ENCODE peak calls at places on chromosomes 16 and 17, in five cellular contexts. One of them, this sample, is unnamed.

GRCh38 chr16:4207683-4208528 is 34.0 kb downstream of the SRL start:
- DNase-seq in body of pancreas: no peak
- DNase-seq in DND-41: no peak
- DNase-seq in stomach: no peak
- DNase-seq in heart right ventricle: no peak
- DNase-seq in this sample: no peak

GRCh38 chr16:27315333-27316037 is 1.7 kb downstream of the IL4R start:
- DNase-seq in body of pancreas: peak
- DNase-seq in DND-41: peak
- DNase-seq in stomach: peak
- DNase-seq in heart right ventricle: peak
- DNase-seq in this sample: peak

GRCh38 chr17:57557793-57558681 is 187.1 kb downstream of the CCDC182 start:
- DNase-seq in DND-41: no peak
- DNase-seq in stomach: no peak
- DNase-seq in heart right ventricle: no peak
- DNase-seq in body of pancreas: no peak
- DNase-seq in this sample: no peak

GRCh38 chr17:82889496-82890338 is 49.9 kb upstream of the ZNF750 start:
- DNase-seq in stomach: peak
- DNase-seq in DND-41: no peak
- DNase-seq in body of pancreas: peak
- DNase-seq in heart right ventricle: no peak
- DNase-seq in this sample: no peak

GRCh38 chr17:53353919-53354351 is 468.8 kb upstream of the KIF2B start:
- DNase-seq in body of pancreas: peak
- DNase-seq in DND-41: no peak
- DNase-seq in stomach: peak
- DNase-seq in heart right ventricle: peak
- DNase-seq in this sample: no peak

GRCh38 chr17:64028874-64029464 is 8.5 kb upstream of the ICAM2 start:
- DNase-seq in body of pancreas: peak
- DNase-seq in DND-41: peak
- DNase-seq in stomach: peak
- DNase-seq in heart right ventricle: peak
- DNase-seq in this sample: peak

GRCh38 chr17:73952498-73953205 is 250.8 kb upstream of the RPL38 start:
- DNase-seq in body of pancreas: peak
- DNase-seq in heart right ventricle: peak
- DNase-seq in DND-41: no peak
- DNase-seq in stomach: peak
- DNase-seq in this sample: peak

GRCh38 chr17:40063034-40063765 is 435 bp downstream of the THRA start:
- DNase-seq in heart right ventricle: no peak
- DNase-seq in DND-41: peak
- DNase-seq in body of pancreas: peak
- DNase-seq in stomach: peak
- DNase-seq in this sample: no peak

GRCh38 chr16:70270176-70270575 is 18.4 kb upstream of the EXOSC6 start:
- DNase-seq in DND-41: no peak
- DNase-seq in stomach: no peak
- DNase-seq in body of pancreas: no peak
- DNase-seq in heart right ventricle: no peak
- DNase-seq in this sample: no peak

GRCh38 chr17:83192161-83192788 is 112.9 kb downstream of the METRNL start:
- DNase-seq in body of pancreas: peak
- DNase-seq in stomach: no peak
- DNase-seq in heart right ventricle: no peak
- DNase-seq in DND-41: no peak
- DNase-seq in this sample: no peak

GRCh38 chr16:8905168-8905762 is 23.1 kb downstream of the LITAFD start:
- DNase-seq in body of pancreas: no peak
- DNase-seq in DND-41: no peak
- DNase-seq in heart right ventricle: no peak
- DNase-seq in stomach: no peak
- DNase-seq in this sample: no peak

GRCh38 chr17:32671891-32672290 is 185.1 kb downstream of the CDK5R1 start:
- DNase-seq in heart right ventricle: peak
- DNase-seq in body of pancreas: peak
- DNase-seq in DND-41: no peak
- DNase-seq in stomach: peak
- DNase-seq in this sample: no peak

GRCh38 chr17:48915459-48916282 is 7.5 kb downstream of the UBE2Z start:
- DNase-seq in stomach: peak
- DNase-seq in body of pancreas: peak
- DNase-seq in heart right ventricle: no peak
- DNase-seq in DND-41: no peak
- DNase-seq in this sample: no peak

GRCh38 chr16:87222335-87222734 is 94.9 kb downstream of the C16orf95 start:
- DNase-seq in DND-41: no peak
- DNase-seq in stomach: no peak
- DNase-seq in body of pancreas: no peak
- DNase-seq in heart right ventricle: no peak
- DNase-seq in this sample: no peak

GRCh38 chr16:71273384-71273783 is 15.8 kb downstream of the CMTR2 start:
- DNase-seq in body of pancreas: no peak
- DNase-seq in heart right ventricle: no peak
- DNase-seq in stomach: no peak
- DNase-seq in DND-41: no peak
- DNase-seq in this sample: no peak

DNA sequence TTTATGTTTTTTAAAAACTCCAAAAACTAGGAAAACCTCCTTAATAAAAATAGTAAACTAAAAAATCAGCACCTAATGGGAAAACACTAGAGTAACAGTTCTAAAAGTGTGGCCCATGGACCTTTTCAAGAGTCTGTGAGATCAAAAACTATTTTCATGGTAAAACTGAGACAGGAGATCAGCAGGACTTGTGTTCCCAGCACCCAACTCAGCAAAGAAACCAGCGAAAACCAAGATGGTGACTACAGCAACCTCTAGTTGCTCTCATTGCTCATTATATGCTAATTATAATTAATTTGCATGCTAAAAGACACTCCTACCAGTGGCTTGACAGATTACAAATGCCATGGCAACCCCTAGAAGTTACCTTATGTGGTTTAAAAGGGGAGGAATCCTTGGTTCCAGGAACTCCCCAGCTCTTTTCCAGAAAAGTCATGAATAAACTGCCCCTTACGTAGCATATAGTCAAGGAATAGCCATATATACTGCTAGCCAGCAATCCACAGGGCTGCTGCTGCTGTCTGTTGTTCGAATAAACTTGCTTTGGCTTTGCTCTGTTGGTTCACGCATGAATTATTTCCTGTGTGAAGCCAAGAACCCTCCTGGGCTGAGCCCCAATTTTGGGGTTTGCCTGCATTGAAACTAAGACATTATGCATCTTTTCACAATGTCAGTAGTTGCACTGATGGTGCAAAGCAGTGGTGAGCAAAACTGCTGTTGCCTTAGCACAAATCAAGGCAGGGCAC is 12.4 kb downstream of the CMTR2 start:
- DNase-seq in stomach: no peak
- DNase-seq in body of pancreas: no peak
- DNase-seq in heart right ventricle: no peak
- DNase-seq in DND-41: no peak
- DNase-seq in this sample: no peak
- H3K27ac ChIP-seq in stomach: no peak
- H3K27ac ChIP-seq in body of pancreas: no peak
- H3K27ac ChIP-seq in heart right ventricle: no peak
- H3K27ac ChIP-seq in DND-41: no peak
- H3K27ac ChIP-seq in this sample: no peak

GRCh38 chr17:4770632-4771031 is 1.1 kb upstream of the TM4SF5 start:
- DNase-seq in stomach: no peak
- DNase-seq in DND-41: no peak
- DNase-seq in heart right ventricle: no peak
- DNase-seq in body of pancreas: no peak
- DNase-seq in this sample: no peak

GRCh38 chr17:4766705-4767104 is 5.0 kb upstream of the TM4SF5 start:
- DNase-seq in DND-41: no peak
- DNase-seq in stomach: no peak
- DNase-seq in heart right ventricle: no peak
- DNase-seq in body of pancreas: no peak
- DNase-seq in this sample: no peak

GRCh38 chr17:4766199-4766598 is 5.5 kb upstream of the TM4SF5 start:
- DNase-seq in stomach: no peak
- DNase-seq in DND-41: no peak
- DNase-seq in body of pancreas: no peak
- DNase-seq in heart right ventricle: no peak
- DNase-seq in this sample: no peak

GRCh38 chr17:4769628-4770027 is 2.1 kb upstream of the TM4SF5 start:
- DNase-seq in DND-41: no peak
- DNase-seq in heart right ventricle: no peak
- DNase-seq in stomach: no peak
- DNase-seq in body of pancreas: no peak
- DNase-seq in this sample: no peak

DNA sequence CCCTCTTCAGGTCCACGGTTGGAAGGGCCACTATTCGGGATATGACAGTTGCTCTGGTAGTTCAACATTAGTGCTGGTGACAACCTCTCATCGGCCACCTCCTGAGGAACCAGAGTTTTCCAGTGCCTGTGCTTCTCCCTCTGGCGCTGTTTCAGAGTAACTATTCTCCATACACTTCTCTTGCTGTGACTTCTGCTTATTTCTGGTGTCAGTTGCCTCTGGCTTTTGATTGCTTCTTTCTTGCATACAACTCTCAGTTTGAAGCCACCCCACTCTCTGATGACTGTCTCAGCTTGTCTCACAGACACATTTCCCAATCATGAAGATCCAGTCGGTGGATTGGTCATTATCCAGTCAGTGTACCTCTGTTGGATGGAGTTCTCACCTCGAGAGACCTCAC is 3.4 kb upstream of the TM4SF5 start:
- DNase-seq in DND-41: no peak
- DNase-seq in body of pancreas: no peak
- DNase-seq in heart right ventricle: no peak
- DNase-seq in stomach: no peak
- DNase-seq in this sample: no peak
- H3K27ac ChIP-seq in DND-41: no peak
- H3K27ac ChIP-seq in body of pancreas: no peak
- H3K27ac ChIP-seq in heart right ventricle: no peak
- H3K27ac ChIP-seq in stomach: no peak
- H3K27ac ChIP-seq in this sample: no peak

DNA sequence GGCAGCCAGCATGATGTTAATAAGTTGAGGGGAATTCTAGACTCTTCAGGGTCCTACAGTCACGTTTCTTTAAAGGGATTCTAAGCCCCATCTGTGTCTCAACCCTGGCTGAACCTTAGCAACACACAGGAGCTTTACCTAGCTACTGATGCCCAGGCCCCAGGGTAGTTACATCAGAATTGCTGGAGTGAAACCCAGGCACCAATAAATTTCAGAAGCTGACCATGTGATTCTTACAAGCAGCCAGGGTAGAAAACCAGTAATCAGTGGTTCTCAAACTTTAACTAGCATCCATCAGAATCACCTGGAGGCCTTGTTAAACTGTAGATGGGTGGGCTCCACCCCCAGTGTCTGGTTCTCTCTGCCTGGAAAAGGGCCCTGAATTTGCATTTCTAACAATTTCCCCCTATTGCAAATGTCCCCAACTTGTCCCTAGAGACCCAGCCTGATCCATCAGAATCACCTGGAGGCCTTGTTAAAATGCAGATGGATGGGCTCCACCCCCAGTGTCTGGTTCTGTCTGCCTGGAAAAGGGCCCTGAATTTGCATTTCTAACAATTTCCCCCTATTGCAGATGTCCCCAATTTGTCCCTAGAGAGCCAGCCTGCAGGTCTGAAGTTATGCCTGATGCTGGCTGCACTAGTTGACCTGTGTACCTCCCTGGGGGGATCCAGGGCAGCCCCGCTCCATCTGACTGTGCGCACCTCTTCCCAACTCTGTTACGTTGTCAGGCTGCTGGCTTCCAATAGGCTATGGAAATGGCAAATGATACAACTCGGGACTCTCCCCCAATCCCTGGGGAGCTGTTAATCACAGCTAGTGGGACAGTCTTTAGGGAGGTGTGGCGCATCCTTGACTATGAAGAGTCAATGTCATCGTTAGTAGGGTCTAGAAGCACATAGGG is 30.4 kb downstream of the GPRC5B start:
- DNase-seq in body of pancreas: no peak
- DNase-seq in DND-41: no peak
- DNase-seq in heart right ventricle: no peak
- DNase-seq in stomach: no peak
- DNase-seq in this sample: no peak
- H3K27ac ChIP-seq in body of pancreas: no peak
- H3K27ac ChIP-seq in DND-41: no peak
- H3K27ac ChIP-seq in heart right ventricle: peak
- H3K27ac ChIP-seq in stomach: no peak
- H3K27ac ChIP-seq in this sample: no peak

GRCh38 chr16:65889533-65889966 is 476.9 kb upstream of the CDH5 start:
- DNase-seq in stomach: no peak
- DNase-seq in heart right ventricle: no peak
- DNase-seq in DND-41: no peak
- DNase-seq in body of pancreas: no peak
- DNase-seq in this sample: no peak

GRCh38 chr16:65895906-65896305 is 470.6 kb upstream of the CDH5 start:
- DNase-seq in heart right ventricle: no peak
- DNase-seq in body of pancreas: no peak
- DNase-seq in stomach: no peak
- DNase-seq in DND-41: no peak
- DNase-seq in this sample: no peak

GRCh38 chr16:65888201-65888600 is 478.3 kb upstream of the CDH5 start:
- DNase-seq in DND-41: no peak
- DNase-seq in stomach: no peak
- DNase-seq in body of pancreas: no peak
- DNase-seq in heart right ventricle: no peak
- DNase-seq in this sample: no peak

GRCh38 chr16:65895486-65895885 is 471.0 kb upstream of the CDH5 start:
- DNase-seq in body of pancreas: no peak
- DNase-seq in DND-41: no peak
- DNase-seq in heart right ventricle: no peak
- DNase-seq in stomach: no peak
- DNase-seq in this sample: no peak

GRCh38 chr16:65890203-65890602 is 476.3 kb upstream of the CDH5 start:
- DNase-seq in heart right ventricle: no peak
- DNase-seq in stomach: no peak
- DNase-seq in DND-41: no peak
- DNase-seq in body of pancreas: no peak
- DNase-seq in this sample: no peak
- H3K27ac ChIP-seq in heart right ventricle: no peak
- H3K27ac ChIP-seq in stomach: no peak
- H3K27ac ChIP-seq in DND-41: no peak
- H3K27ac ChIP-seq in body of pancreas: no peak
- H3K27ac ChIP-seq in this sample: no peak